ENCODE peak calls at places on chromosomes 6 and 20, in five cellular contexts. Y, V, C, E and N are unnamed samples.

GRCh38 chr6:44166591-44167184 is 8.1 kb downstream of the CAPN11 start:
- DNase-seq in C (no peak), V (no peak), Y (no peak), E (no peak), N (no peak)

GRCh38 chr6:163352011-163352685 is 62.4 kb upstream of the QKI start:
- DNase-seq in V (no peak), Y (no peak), E (no peak), C (no peak), N (no peak)

GRCh38 chr6:140441256-140441655 is 1066.8 kb upstream of the CITED2 start:
- DNase-seq in C (no peak), E (peak), V (no peak), Y (no peak), N (peak)

GRCh38 chr6:77853401-77853800 is 200.6 kb downstream of the MEI4 start:
- DNase-seq in E (no peak), C (no peak), Y (no peak), V (no peak), N (no peak)

GRCh38 chr6:25312703-25313102 is 33.5 kb downstream of the CARMIL1 start:
- DNase-seq in Y (no peak), V (no peak), C (no peak), E (no peak), N (no peak)

GRCh38 chr20:11059659-11060058 is 385.9 kb upstream of the JAG1 start:
- DNase-seq in E (no peak), Y (no peak), V (no peak), C (no peak), N (no peak)

GRCh38 chr6:4914412-4915159 is 89.3 kb downstream of the RPP40 start:
- DNase-seq in C (no peak), E (no peak), Y (no peak), V (no peak), N (no peak)

GRCh38 chr6:49541210-49541724 is 9.2 kb upstream of the C6orf141 start:
- DNase-seq in V (no peak), Y (no peak), C (no peak), E (no peak), N (no peak)

GRCh38 chr6:131660195-131660594 is 23.1 kb downstream of the ENPP3 start:
- DNase-seq in V (no peak), C (no peak), E (no peak), Y (no peak), N (no peak)

GRCh38 chr6:118317581-118318563 is 230.2 kb upstream of the PLN start:
- DNase-seq in Y (no peak), C (no peak), V (no peak), E (no peak), N (no peak)

GRCh38 chr6:118316796-118317384 is 231.2 kb upstream of the PLN start:
- DNase-seq in V (no peak), E (no peak), Y (no peak), C (no peak), N (no peak)

GRCh38 chr6:118320652-118321051 is 227.4 kb upstream of the PLN start:
- DNase-seq in Y (no peak), V (no peak), E (no peak), C (no peak), N (no peak)

GRCh38 chr6:118318648-118319047 is 229.4 kb upstream of the PLN start:
- DNase-seq in C (no peak), Y (no peak), V (no peak), E (no peak), N (no peak)

DNA sequence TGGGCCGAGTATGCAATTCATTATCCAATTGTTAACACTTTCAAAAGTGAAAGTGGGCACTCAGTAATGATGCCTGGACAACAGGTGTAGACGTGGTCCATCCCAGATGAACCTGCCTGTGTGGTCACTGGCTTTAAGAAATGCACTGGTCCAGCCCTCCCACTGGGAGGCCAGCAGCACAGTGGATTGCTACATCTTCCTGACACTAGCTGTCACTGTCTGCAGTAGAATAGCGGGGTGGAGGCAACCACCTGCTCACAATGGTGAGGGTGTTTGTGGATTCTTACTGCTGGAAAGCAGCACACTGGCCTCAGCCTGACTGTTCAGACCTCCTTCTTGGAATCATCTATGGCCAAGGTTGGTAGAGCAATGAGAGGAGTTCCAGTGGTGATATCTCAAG is 228.2 kb upstream of the PLN start:
- DNase-seq in Y (no peak), C (no peak), E (no peak), V (no peak), N (no peak)
- TF ChIP-seq CTCF in Y (no peak), C (no peak), E (no peak), V (no peak), N (no peak)

GRCh38 chr6:56841751-56842150 is 113.2 kb upstream of the BEND6 start:
- DNase-seq in Y (no peak), E (no peak), V (no peak), C (no peak), N (no peak)

GRCh38 chr6:56845027-56845426 is 109.9 kb upstream of the BEND6 start:
- DNase-seq in Y (no peak), C (no peak), E (no peak), V (no peak), N (no peak)

GRCh38 chr6:56841372-56841749 is 113.5 kb upstream of the BEND6 start:
- DNase-seq in Y (no peak), E (no peak), C (no peak), V (no peak), N (no peak)

GRCh38 chr6:56842602-56843475 is 112.1 kb upstream of the BEND6 start:
- DNase-seq in E (no peak), C (peak), V (peak), Y (peak), N (peak)

DNA sequence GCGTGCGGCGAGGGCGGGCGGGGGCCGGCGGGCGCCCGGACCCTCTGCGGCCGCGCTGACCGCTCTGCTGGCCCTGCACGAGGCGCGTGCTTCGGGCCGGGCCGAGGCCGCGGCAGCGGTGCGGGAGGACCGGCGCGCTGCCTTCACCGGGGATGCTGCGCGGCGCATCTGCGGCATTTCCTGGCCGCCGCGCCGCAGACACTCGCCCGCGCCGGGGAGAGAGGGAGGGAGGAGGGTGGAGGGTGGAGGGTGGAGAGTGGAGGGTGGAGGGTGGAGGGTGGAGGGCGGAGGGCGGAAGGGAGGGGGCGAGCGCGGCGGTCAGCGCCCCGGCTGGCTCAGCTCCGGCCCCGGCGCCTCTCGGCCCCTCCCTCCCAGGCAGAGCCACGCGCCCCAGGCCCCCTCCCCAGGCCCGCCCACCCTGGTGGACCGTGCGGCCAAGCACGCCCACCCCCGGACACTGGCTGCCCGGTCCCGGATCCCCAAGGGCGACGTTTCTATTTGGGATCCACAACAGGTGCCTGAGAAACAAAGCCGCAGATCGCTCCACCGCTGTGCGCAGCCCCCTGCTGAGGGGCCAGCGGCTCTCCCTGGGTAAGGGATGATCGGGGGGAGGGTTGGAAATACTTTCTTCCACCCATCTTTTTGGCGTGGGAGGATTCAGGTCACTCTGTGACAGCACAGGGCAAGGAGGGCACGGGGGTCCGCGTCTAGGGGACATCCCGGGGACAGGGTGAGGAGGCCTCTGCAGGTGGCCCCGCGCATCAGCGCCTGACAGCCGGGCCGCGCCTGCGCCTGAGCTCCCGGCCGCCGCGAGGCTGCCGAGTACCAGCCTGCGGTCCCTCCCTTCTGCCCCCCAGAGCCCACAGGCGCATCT is 111.2 kb upstream of the BEND6 start:
- DNase-seq in C (peak), Y (peak), E (peak), V (peak), N (peak)
- TF ChIP-seq CTCF in C (peak), Y (peak), E (no peak), V (peak), N (peak)

DNA sequence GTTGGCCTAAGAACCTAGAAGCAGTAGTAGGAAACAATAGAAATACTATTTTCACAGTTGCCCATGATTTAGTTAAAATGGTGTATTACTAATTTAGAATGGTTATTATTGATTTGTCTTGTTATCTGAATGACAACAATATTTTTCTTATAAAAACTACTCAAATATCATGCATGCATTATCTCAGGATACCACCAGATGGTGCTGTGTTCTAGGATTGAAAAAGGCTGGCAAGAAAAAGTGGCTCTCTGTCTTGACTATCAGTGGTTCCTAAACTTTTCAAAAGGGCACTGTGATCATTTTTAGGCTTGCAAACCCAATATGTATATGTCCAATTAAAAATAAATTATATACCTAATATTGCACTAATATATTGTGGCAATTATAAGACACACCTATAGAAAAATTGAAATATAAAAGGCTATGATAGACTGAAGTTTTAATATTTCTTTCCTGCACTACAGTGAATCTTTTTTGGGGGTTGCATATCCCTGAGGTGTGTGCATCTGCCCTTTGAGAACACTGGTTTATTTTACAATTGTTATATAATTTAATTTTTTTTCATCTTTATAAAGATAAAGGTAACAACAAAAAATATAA is 131.7 kb upstream of the MLIP start:
- DNase-seq in C (no peak), V (peak), Y (peak), E (no peak), N (peak)
- TF ChIP-seq CTCF in C (peak), V (peak), Y (peak), E (peak), N (peak)

DNA sequence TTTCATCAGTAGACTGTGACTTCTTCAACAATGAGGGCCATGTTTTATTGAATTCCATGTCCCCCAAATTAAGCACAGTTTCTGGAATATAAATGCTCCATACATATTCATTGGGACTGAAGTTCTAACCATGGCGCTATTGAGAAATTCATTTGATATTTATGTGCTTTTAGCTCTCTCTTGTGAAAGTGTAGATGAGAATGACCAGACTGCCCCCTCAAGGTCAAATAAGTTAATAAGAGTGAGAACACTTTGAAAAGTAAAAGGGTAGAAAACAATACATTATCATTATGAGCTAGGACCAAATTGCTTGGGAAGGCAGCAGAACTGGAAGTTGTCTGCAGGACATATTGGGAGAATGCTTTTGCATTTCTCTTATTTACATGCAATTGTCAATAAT is 597.9 kb downstream of the EPM2A start:
- DNase-seq in E (no peak), Y (no peak), V (no peak), C (no peak), N (no peak)
- TF ChIP-seq CTCF in E (no peak), Y (no peak), V (no peak), C (peak), N (no peak)

DNA sequence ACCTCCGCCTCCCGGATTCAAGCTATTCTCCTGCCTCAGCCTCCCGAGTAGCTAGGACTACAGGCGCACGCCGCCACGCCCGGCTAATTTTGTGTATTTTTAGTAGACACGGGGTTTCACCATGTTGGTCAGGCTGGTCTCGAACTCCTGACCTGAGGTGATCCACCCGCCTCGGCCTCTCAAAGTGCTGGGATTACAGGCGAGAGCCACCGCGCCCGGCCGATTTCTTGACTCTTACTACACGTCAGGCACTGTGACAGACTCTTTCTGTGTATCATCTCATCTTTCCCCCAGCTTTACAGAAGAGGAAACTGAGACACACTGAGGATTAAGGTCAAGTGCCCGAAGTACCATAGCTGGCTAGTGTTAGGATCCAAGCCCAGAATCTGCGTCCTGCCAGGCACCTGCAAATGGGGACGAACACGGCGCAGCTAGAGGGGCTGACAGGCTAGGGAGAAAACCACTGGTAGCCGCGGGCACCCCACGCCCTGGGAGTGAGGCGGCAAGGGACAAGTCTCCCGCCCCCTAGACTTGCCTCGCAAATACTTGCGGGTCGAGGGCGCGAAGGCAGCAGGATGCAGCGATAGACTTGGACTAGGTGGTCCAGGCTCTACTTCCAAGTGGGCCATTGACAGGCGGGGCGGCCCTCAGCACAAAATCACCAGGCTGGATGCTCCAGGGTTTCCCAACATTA is 1.1 kb upstream of the TAF8 start:
- DNase-seq in Y (no peak), C (peak), E (peak), V (no peak), N (no peak)
- TF ChIP-seq CTCF in Y (no peak), C (no peak), E (no peak), V (no peak), N (no peak)

DNA sequence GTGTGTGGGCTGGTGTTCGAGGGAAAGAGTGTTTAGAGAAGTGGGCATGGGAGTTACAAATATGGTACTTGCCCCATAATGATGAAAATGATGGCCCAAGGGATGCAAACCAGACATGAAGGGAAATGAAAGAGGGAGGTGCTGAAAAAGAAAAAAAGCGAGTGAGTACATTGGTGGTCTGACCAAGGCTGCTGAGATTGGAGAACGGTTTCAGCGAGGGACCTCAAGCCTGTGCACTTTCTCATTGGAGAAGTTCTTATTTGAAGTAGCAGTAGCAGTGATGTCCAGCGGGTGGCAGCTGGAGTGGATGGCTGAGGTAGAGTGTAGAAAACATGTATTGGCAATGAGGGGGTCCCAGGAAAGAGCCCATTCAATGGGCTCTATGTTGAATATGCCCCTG is 54.8 kb downstream of the TNFAIP3 start:
- DNase-seq in E (no peak), Y (no peak), V (no peak), C (no peak), N (no peak)
- TF ChIP-seq CTCF in E (no peak), Y (peak), V (peak), C (peak), N (no peak)

GRCh38 chr6:91193446-91193845 is 606.6 kb upstream of the MAP3K7 start:
- DNase-seq in C (no peak), V (no peak), Y (no peak), E (no peak), N (no peak)

GRCh38 chr6:91198588-91199255 is 611.9 kb upstream of the MAP3K7 start:
- DNase-seq in Y (no peak), V (no peak), C (no peak), E (no peak), N (no peak)
- TF ChIP-seq CTCF in Y (no peak), V (no peak), C (no peak), E (no peak), N (no peak)

DNA sequence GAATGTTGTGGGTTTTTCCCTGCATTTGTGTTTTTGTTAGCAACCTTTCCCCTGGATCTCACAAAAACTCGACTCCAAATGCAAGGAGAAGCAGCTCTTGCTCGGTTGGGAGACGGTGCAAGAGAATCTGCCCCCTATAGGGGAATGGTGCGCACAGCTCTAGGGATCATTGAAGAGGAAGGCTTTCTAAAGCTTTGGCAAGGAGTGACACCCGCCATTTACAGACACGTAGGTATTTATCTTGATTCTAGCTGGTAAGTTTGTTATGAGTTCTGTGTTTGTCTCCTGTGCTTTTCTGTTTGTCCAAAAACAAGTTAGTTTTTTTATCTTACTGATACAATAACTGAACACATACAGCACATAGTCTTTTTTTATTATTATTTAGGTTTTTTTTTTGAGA is 3.0 kb downstream of the SLC25A27 start:
- DNase-seq in C (no peak), V (no peak), Y (no peak), E (no peak), N (peak)
- TF ChIP-seq CTCF in C (peak), V (no peak), Y (peak), E (no peak), N (peak)

GRCh38 chr6:155245193-155245592 is 18.6 kb upstream of the CLDN20 start:
- DNase-seq in Y (no peak), C (no peak), E (peak), V (no peak), N (no peak)

GRCh38 chr6:155244434-155244833 is 19.4 kb upstream of the CLDN20 start:
- DNase-seq in C (no peak), Y (no peak), E (no peak), V (no peak), N (no peak)

GRCh38 chr6:155241966-155242365 is 21.8 kb upstream of the CLDN20 start:
- DNase-seq in Y (no peak), E (peak), C (no peak), V (no peak), N (no peak)

GRCh38 chr6:155237613-155238012 is 26.2 kb upstream of the CLDN20 start:
- DNase-seq in E (no peak), C (no peak), V (no peak), Y (no peak), N (no peak)

DNA sequence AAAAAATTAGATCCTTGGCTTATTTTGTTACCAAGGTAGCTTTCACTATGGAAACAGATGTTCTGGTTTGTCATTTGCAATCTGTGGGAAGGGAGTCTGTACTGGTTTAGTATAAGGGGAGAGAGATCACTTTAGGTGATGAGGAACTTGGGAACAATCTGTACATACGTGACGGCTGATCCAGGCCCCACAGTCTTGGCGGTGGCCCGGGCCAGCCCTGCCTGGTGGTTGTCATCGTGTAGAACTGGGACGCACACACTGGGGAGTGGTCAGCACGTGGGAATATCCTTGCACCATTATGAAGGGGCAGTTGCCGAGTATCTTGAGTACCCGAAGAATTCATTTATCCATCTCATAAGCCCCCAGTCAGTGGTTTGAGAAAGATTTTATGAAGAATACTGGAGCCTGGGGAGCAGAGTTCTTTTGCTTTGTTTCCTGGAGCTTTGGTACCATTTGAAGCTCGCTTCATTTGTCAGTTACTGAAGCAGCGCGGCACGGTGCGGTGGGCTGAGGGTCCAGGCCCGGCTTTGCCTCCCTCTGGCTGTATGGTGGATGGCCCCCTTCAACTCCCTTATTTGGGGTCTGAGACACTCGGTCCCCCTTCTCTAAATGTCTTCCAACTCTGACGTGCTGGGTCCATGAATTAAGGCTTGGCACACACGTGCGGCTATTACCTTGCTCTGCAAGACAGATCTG is 22.8 kb upstream of the CLDN20 start:
- DNase-seq in C (no peak), E (no peak), Y (no peak), V (no peak), N (no peak)
- TF ChIP-seq CTCF in C (no peak), E (no peak), Y (no peak), V (no peak), N (no peak)